ENCODE peak calls at places on chromosomes 5 and 9, in four cellular contexts. Y, U, C and D are unnamed samples.

GRCh38 chr5:55364537-55365055 is 56.8 kb downstream of the MTREX start:
- DNase-seq in Y (no peak), U (no peak), C (peak; percentile 74), D (no peak)

GRCh38 chr5:149598966-149599365 is 17.7 kb downstream of the ARHGEF37 start:
- DNase-seq in Y (no peak), U (no peak), C (no peak), D (no peak)

GRCh38 chr5:95940758-95941682 is 20.6 kb downstream of the ELL2 start:
- DNase-seq in Y (no peak), U (no peak), C (no peak), D (no peak)

GRCh38 chr9:3043369-3043768 is 199.5 kb upstream of the PUM3 start:
- DNase-seq in Y (no peak), U (no peak), C (no peak), D (no peak)

GRCh38 chr9:71393011-71393410 is 271.6 kb upstream of the TRPM3 start:
- DNase-seq in Y (no peak), U (no peak), C (no peak), D (no peak)

GRCh38 chr5:167514461-167514860 is 777.0 kb upstream of the WWC1 start:
- DNase-seq in Y (no peak), U (no peak), C (no peak), D (no peak)

GRCh38 chr5:116084231-116084630 is 594 bp upstream of the COMMD10 start:
- DNase-seq in Y (no peak), U (no peak), C (peak; percentile 55), D (peak; percentile 1)

GRCh38 chr9:14314929-14315753 is 1.2 kb upstream of the NFIB start:
- DNase-seq in Y (peak; percentile 92), U (no peak), C (no peak), D (peak; percentile 88)